ENCODE peak calls at places on chromosomes 1 and 21, in seven cellular contexts. L, C, F, D, U, Z and W are unnamed samples.

GRCh38 chr1:172500207-172500606 is 32.7 kb upstream of the SUCO start:
- DNase-seq in Z (no peak), L (no peak), U (no peak), D (no peak), F (no peak), C (no peak), W (no peak)

GRCh38 chr1:239947789-239948188 is 143.9 kb upstream of the FMN2 start:
- DNase-seq in D (no peak), U (no peak), C (no peak), Z (no peak), L (no peak), F (peak), W (no peak)

GRCh38 chr1:175192111-175192629 is 406 bp downstream of the KIAA0040 start:
- DNase-seq in L (peak), D (no peak), U (peak), Z (peak), F (no peak), C (peak), W (peak)

GRCh38 chr21:16633851-16634521 is 878.9 kb upstream of the CXADR start:
- DNase-seq in Z (no peak), U (no peak), L (no peak), F (no peak), C (no peak), D (no peak), W (no peak)

GRCh38 chr1:47793563-47793962 is 203.6 kb downstream of the TRABD2B start:
- DNase-seq in F (no peak), D (no peak), U (no peak), Z (no peak), C (no peak), L (no peak), W (no peak)

GRCh38 chr1:216604771-216605170 is 118.5 kb downstream of the ESRRG start:
- DNase-seq in L (no peak), Z (no peak), U (no peak), F (no peak), D (no peak), C (no peak), W (no peak)

GRCh38 chr1:88075813-88076212 is 608.3 kb upstream of the PKN2 start:
- DNase-seq in U (no peak), C (no peak), F (no peak), D (no peak), Z (no peak), L (no peak), W (no peak)

GRCh38 chr21:33895356-33895755 is 20.2 kb downstream of the ATP5PO start:
- DNase-seq in F (no peak), C (no peak), U (no peak), Z (no peak), D (no peak), L (no peak), W (no peak)

GRCh38 chr1:8597455-8597854 is 220.0 kb downstream of the RERE start:
- DNase-seq in C (no peak), U (no peak), F (peak), Z (no peak), D (no peak), L (no peak), W (no peak)

GRCh38 chr1:116943438-116943837 is 33.7 kb downstream of the PTGFRN start:
- DNase-seq in F (no peak), Z (no peak), L (no peak), U (no peak), D (no peak), C (no peak), W (no peak)

GRCh38 chr1:229209816-229210215 is 61.1 kb upstream of the RAB4A start:
- DNase-seq in D (no peak), F (peak), L (peak), Z (peak), U (peak), C (peak), W (no peak)

GRCh38 chr1:1092149-1092855 is 18.2 kb upstream of the RNF223 start:
- DNase-seq in D (no peak), F (no peak), C (no peak), Z (no peak), L (no peak), U (no peak), W (peak)

GRCh38 chr1:197967066-197967465 is 49.9 kb downstream of the LHX9 start:
- DNase-seq in F (no peak), U (no peak), L (peak), Z (no peak), D (no peak), C (no peak), W (no peak)

GRCh38 chr21:35924714-35925301 is 135.5 kb downstream of the SETD4 start:
- DNase-seq in U (no peak), D (no peak), C (peak), F (peak), L (no peak), Z (no peak), W (no peak)

GRCh38 chr1:6106321-6106731 is 60.6 kb downstream of the KCNAB2 start:
- DNase-seq in D (no peak), F (no peak), C (no peak), L (no peak), U (no peak), Z (no peak), W (no peak)

GRCh38 chr1:46533179-46533864 is 18.1 kb downstream of the KNCN start:
- DNase-seq in Z (peak), D (no peak), L (no peak), U (peak), C (peak), F (peak), W (no peak)

GRCh38 chr1:24236170-24237045 is 49.3 kb upstream of the IFNLR1 start:
- DNase-seq in L (peak), C (peak), F (peak), D (no peak), U (peak), Z (peak), W (peak)

GRCh38 chr1:12173631-12174121 is 6.9 kb downstream of the TNFRSF1B start:
- DNase-seq in C (peak), L (no peak), D (no peak), U (peak), Z (no peak), F (peak), W (no peak)

GRCh38 chr1:220956861-220957605 is 77.8 kb downstream of the HLX start:
- DNase-seq in L (no peak), C (peak), F (peak), U (peak), D (no peak), Z (no peak), W (no peak)

GRCh38 chr1:96688737-96689136 is 32.8 kb upstream of the PTBP2 start:
- DNase-seq in U (no peak), F (no peak), C (no peak), Z (no peak), L (peak), D (peak), W (peak)

GRCh38 chr1:219189942-219190341 is 16.3 kb downstream of the LYPLAL1 start:
- DNase-seq in D (no peak), L (no peak), C (no peak), F (no peak), U (no peak), Z (no peak), W (no peak)

GRCh38 chr1:22122273-22123070 is 20.4 kb downstream of the WNT4 start:
- DNase-seq in F (no peak), Z (no peak), D (no peak), C (no peak), U (no peak), L (no peak), W (no peak)

GRCh38 chr1:116286541-116286971 is 86.5 kb upstream of the ATP1A1 start:
- DNase-seq in F (peak), Z (no peak), U (peak), C (peak), D (no peak), L (no peak), W (no peak)

GRCh38 chr1:202113690-202114300 is 8.9 kb upstream of the GPR37L1 start:
- DNase-seq in D (no peak), C (no peak), F (no peak), Z (no peak), L (no peak), U (no peak), W (no peak)

GRCh38 chr21:34187935-34188334 is 114.6 kb downstream of the MRPS6 start:
- DNase-seq in F (no peak), U (no peak), C (no peak), L (no peak), D (no peak), Z (no peak), W (no peak)

GRCh38 chr1:63945943-63946342 is 172.1 kb downstream of the ROR1 start:
- DNase-seq in U (no peak), F (no peak), D (no peak), L (no peak), Z (no peak), C (no peak), W (no peak)

GRCh38 chr1:87951852-87952251 is 623.2 kb downstream of the LMO4 start:
- DNase-seq in L (no peak), F (peak), U (no peak), Z (no peak), D (no peak), C (no peak), W (no peak)

GRCh38 chr1:205298191-205298994 is 23.2 kb downstream of the NUAK2 start:
- DNase-seq in F (peak), C (peak), L (peak), Z (peak), U (peak), D (no peak), W (peak)

GRCh38 chr1:26132128-26132824 is 20.7 kb downstream of the PDIK1L start:
- DNase-seq in U (peak), D (no peak), Z (peak), C (peak), L (peak), F (no peak), W (peak)

GRCh38 chr1:115810609-115811008 is 30.3 kb downstream of the NHLH2 start:
- DNase-seq in C (peak), F (no peak), Z (no peak), D (no peak), L (no peak), U (no peak), W (no peak)

GRCh38 chr21:27292851-27293638 is 326.2 kb upstream of the ADAMTS5 start:
- DNase-seq in L (no peak), C (no peak), D (no peak), F (no peak), U (no peak), Z (no peak), W (no peak)

GRCh38 chr1:89279011-89279466 is 6.4 kb upstream of the GBP5 start:
- DNase-seq in D (no peak), Z (no peak), L (no peak), U (no peak), F (no peak), C (no peak), W (no peak)
- H3K9ac ChIP-seq in D (no peak), Z (no peak), L (no peak), U (no peak), F (no peak), C (no peak), W (no peak)

GRCh38 chr1:65694126-65694525 is 98.6 kb upstream of the PDE4B start:
- DNase-seq in Z (no peak), F (no peak), L (no peak), D (no peak), U (no peak), C (no peak), W (no peak)
- H2AK5ac ChIP-seq in Z (no peak), F (no peak), L (no peak), D (no peak), U (no peak), C (no peak), W (no peak)

GRCh38 chr1:54991939-54992338 is 6.8 kb upstream of the BSND start:
- DNase-seq in L (no peak), U (no peak), F (no peak), Z (no peak), C (no peak), D (no peak), W (no peak)
- H3K9ac ChIP-seq in L (no peak), U (no peak), F (no peak), Z (no peak), C (no peak), D (no peak), W (no peak)

GRCh38 chr1:92194516-92194915 is 23.2 kb upstream of the C1orf146 start:
- DNase-seq in L (no peak), U (no peak), F (peak), C (no peak), D (no peak), Z (no peak), W (no peak)

GRCh38 chr1:92191726-92192125 is 26.0 kb upstream of the C1orf146 start:
- DNase-seq in C (no peak), D (no peak), F (no peak), L (no peak), U (no peak), Z (no peak), W (no peak)

GRCh38 chr1:92188436-92189255 is 29.1 kb upstream of the C1orf146 start:
- DNase-seq in F (no peak), C (no peak), L (no peak), U (no peak), D (no peak), Z (no peak), W (no peak)

GRCh38 chr1:92192246-92192645 is 25.5 kb upstream of the C1orf146 start:
- DNase-seq in F (no peak), D (no peak), L (no peak), C (no peak), Z (no peak), U (no peak), W (no peak)
- H2AK5ac ChIP-seq in F (peak), D (no peak), L (no peak), C (no peak), Z (no peak), U (no peak), W (no peak)

GRCh38 chr1:164587617-164588367 is 28.8 kb downstream of the PBX1 start:
- DNase-seq in U (no peak), L (no peak), C (no peak), D (no peak), F (no peak), Z (no peak), W (no peak)
- H3K9ac ChIP-seq in U (no peak), L (no peak), C (peak), D (no peak), F (peak), Z (no peak), W (no peak)

DNA sequence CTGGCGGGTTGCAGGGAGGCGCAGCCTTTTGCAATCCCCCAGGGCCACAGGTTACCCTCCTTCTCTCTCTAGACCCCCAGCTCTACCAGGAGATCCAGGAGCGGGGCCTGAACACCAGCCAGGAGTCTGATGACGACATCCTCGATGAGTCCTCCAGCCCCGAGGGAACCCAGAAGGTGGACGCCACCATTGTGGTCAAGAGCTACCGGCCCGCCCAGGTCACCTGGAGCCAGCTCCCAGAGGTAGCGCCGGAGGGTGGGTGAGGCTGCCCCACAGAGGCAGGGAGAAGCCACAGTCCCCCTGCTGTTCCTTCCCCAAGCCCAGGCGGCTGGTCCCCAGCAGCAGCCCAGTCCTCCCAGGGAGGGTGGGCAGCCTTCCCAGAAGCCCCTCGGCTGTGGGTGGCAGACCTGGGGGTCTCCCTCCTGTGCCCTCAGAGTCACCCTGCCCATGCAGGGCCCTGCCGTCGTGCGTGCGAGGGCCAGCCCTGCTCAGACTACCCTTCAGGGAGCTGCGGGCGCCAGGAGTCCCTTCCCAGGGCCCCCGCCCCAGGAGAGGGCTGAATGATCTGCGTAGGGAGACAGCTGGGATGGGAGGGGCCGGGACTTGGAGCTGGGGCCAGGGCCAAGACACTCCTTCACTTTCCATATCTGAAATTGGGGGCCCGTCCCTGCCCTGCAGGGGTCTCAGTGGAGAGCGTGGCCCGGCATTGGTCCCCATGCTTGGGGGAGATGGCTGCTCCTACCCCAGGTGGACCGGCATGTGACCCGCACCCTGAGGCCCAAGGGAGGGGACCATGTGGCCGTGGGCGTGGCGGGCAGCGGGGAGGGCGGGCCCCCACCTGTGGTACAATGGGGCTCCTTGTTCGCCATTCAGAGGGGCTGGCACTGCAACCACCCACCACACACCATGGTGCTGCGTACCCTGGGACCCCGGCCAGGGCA is 12.9 kb downstream of the ARHGEF16 start:
- DNase-seq in D (no peak), C (no peak), F (no peak), L (no peak), U (peak), Z (no peak), W (no peak)
- H2AK5ac ChIP-seq in D (peak), C (no peak), F (no peak), L (no peak), U (no peak), Z (no peak), W (no peak)

DNA sequence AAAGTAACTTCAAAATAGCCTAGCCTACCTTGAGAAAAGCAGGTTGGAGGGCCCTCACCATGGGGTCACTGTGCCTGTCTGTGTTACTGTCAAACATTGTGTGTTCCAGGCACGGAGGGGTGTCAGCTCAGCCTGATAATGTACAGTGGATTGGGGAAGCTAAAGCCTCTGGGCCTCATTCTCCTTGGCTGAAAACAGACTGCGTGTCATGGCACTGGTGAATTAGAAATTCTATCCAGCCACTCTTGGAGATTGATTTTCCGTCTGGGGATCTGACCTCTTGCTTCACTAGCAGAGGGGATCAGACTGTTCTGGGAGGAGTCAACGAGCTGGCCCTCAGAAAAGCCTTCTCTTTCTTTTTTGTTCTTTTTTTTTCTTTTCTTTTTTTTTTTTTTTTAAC is 123.5 kb upstream of the HOOK1 start:
- DNase-seq in Z (no peak), D (no peak), U (no peak), F (no peak), C (peak), L (peak), W (no peak)
- H3K9ac ChIP-seq in Z (no peak), D (no peak), U (no peak), F (no peak), C (peak), L (no peak), W (no peak)

GRCh38 chr1:10638559-10639300 is 157.7 kb downstream of the CASZ1 start:
- DNase-seq in U (no peak), L (no peak), C (no peak), Z (peak), F (no peak), D (no peak), W (no peak)
- H2AK5ac ChIP-seq in U (no peak), L (no peak), C (no peak), Z (no peak), F (no peak), D (peak), W (no peak)

GRCh38 chr1:4063516-4063915 is 163.4 kb upstream of the C1orf174 start:
- DNase-seq in D (no peak), C (no peak), Z (no peak), L (no peak), F (no peak), U (no peak), W (no peak)
- H3K9ac ChIP-seq in D (no peak), C (no peak), Z (no peak), L (no peak), F (no peak), U (no peak), W (no peak)